ENCODE peak calls at places on chromosomes 3 and 15, in six cellular contexts. I, T, X, R, O and F are unnamed samples.

GRCh38 chr3:138450704-138451424 is 16.4 kb downstream of the ESYT3 start:
- DNase-seq in R (no peak), I (no peak), T (no peak), O (no peak), X (no peak), F (no peak)

GRCh38 chr3:64977308-64978100 is 289.7 kb upstream of the ADAMTS9 start:
- DNase-seq in O (no peak), I (no peak), T (no peak), X (peak; percentile 13), R (no peak), F (peak; percentile 56)

GRCh38 chr3:138078901-138079344 is 36.5 kb downstream of the DZIP1L start:
- DNase-seq in I (no peak), O (no peak), R (no peak), T (no peak), X (peak; percentile 88), F (peak; percentile 95)

GRCh38 chr15:71508081-71508682 is 302.2 kb upstream of the NR2E3 start:
- DNase-seq in R (no peak), T (no peak), X (no peak), O (no peak), I (no peak), F (no peak)

GRCh38 chr3:101081446-101081845 is 88.2 kb upstream of the ABI3BP start:
- DNase-seq in R (no peak), T (no peak), I (no peak), O (no peak), X (no peak), F (no peak)

GRCh38 chr15:71443538-71443937 is 328.3 kb downstream of the THSD4 start:
- DNase-seq in R (peak; percentile 35), O (no peak), X (peak; percentile 59), T (peak; percentile 56), I (peak; percentile 16), F (peak; percentile 44)

GRCh38 chr15:42020713-42021273 is at the start of gene PLA2G4E:
- DNase-seq in O (no peak), T (no peak), R (no peak), X (peak; percentile 32), I (no peak), F (no peak)

GRCh38 chr3:15102256-15102655 is 3.3 kb upstream of the RBSN start:
- DNase-seq in R (no peak), I (no peak), O (peak; percentile 69), T (no peak), X (no peak), F (peak; percentile 94)

GRCh38 chr3:163779396-163780344 is 1298.6 kb downstream of the SI start:
- DNase-seq in T (no peak), X (no peak), I (no peak), O (no peak), R (no peak), F (no peak)

GRCh38 chr3:70919661-70920060 is 607.2 kb upstream of the MDFIC2 start:
- DNase-seq in I (no peak), O (no peak), T (no peak), X (no peak), R (no peak), F (no peak)